ENCODE peak calls at places on chromosomes 2 and 18, in seven cellular contexts. S is AML-193; R is NCI-H1105 treated with DMSO at 0.1 percent for 48 hours; N is naive thymus-derived CD4-positive, alpha-beta T cell; O is iris pigment epithelial cell; L is EH; E is LHCN-M2. V is an unnamed sample.

GRCh38 chr2:219722276-219722883 is 95.0 kb downstream of the SLC4A3 start:
- DNase-seq in S (no peak), R (no peak), N (no peak), O (peak), L (peak), E (peak), V (no peak)

GRCh38 chr2:46097714-46098480 is 199.3 kb upstream of the EPAS1 start:
- DNase-seq in S (no peak), R (peak), N (no peak), O (peak), L (peak), E (peak), V (peak)

GRCh38 chr18:24270937-24271380 is 126.7 kb downstream of the OSBPL1A start:
- DNase-seq in S (no peak), R (no peak), N (no peak), O (peak), L (peak), E (peak), V (peak)

GRCh38 chr2:19048593-19049264 is 309.7 kb downstream of the OSR1 start:
- DNase-seq in S (no peak), R (peak), N (no peak), O (peak), L (no peak), E (no peak), V (no peak)

GRCh38 chr2:109710505-109711229 is 83.4 kb upstream of the RGPD5 start:
- DNase-seq in S (no peak), R (no peak), N (no peak), O (no peak), L (no peak), E (no peak), V (no peak)

GRCh38 chr2:38740851-38741541 is 10.2 kb downstream of the SRSF7 start:
- DNase-seq in S (peak), R (peak), N (peak), O (peak), L (peak), E (peak), V (peak)

GRCh38 chr2:953975-954686 is 3.5 kb downstream of the SNTG2 start:
- DNase-seq in S (no peak), R (peak), N (no peak), O (no peak), L (peak), E (peak), V (peak)

GRCh38 chr2:177296047-177296446 is 31.5 kb upstream of the NFE2L2 start:
- DNase-seq in S (peak), R (peak), N (peak), O (no peak), L (peak), E (peak), V (peak)

GRCh38 chr2:24297663-24298062 is 62.7 kb downstream of the ITSN2 start:
- DNase-seq in S (no peak), R (no peak), N (no peak), O (no peak), L (no peak), E (no peak), V (no peak)

GRCh38 chr2:10534514-10535250 is 86.6 kb upstream of the ODC1 start:
- DNase-seq in S (no peak), R (no peak), N (no peak), O (peak), L (peak), E (no peak), V (no peak)

GRCh38 chr2:38239452-38239851 is 137.6 kb downstream of the ATL2 start:
- DNase-seq in S (no peak), R (no peak), N (no peak), O (no peak), L (peak), E (no peak), V (no peak)

GRCh38 chr2:230925443-230925878 is 419 bp upstream of the GPR55 start:
- DNase-seq in S (no peak), R (no peak), N (no peak), O (no peak), L (no peak), E (no peak), V (no peak)

GRCh38 chr2:73107211-73107926 is 5.4 kb downstream of the RAB11FIP5 start:
- DNase-seq in S (peak), R (no peak), N (no peak), O (no peak), L (peak), E (peak), V (peak)

GRCh38 chr18:5546660-5547059 is 2.9 kb upstream of the EPB41L3 start:
- DNase-seq in S (peak), R (peak), N (peak), O (peak), L (peak), E (no peak), V (peak)

GRCh38 chr2:190533175-190533967 is 1.2 kb downstream of the NEMP2 start:
- DNase-seq in S (peak), R (no peak), N (no peak), O (no peak), L (peak), E (peak), V (peak)

GRCh38 chr18:23871410-23871809 is 143.1 kb upstream of the TTC39C start:
- DNase-seq in S (no peak), R (peak), N (peak), O (no peak), L (no peak), E (peak), V (no peak)

GRCh38 chr18:58169472-58169871 is 125.4 kb downstream of the NEDD4L start:
- DNase-seq in S (no peak), R (no peak), N (no peak), O (no peak), L (no peak), E (no peak), V (no peak)

GRCh38 chr2:237022533-237022932 is 63.2 kb upstream of the COPS8 start:
- DNase-seq in S (no peak), R (no peak), N (no peak), O (no peak), L (no peak), E (no peak), V (no peak)

GRCh38 chr2:26172866-26173595 is at the start of gene GAREM2:
- DNase-seq in S (no peak), R (no peak), N (no peak), O (no peak), L (no peak), E (no peak), V (peak)

GRCh38 chr18:79584491-79585394 is 94.9 kb upstream of the CTDP1 start:
- DNase-seq in S (no peak), R (no peak), N (no peak), O (no peak), L (no peak), E (no peak), V (no peak)

GRCh38 chr2:207503234-207503633 is 26.5 kb upstream of the CREB1 start:
- DNase-seq in S (no peak), R (no peak), N (no peak), O (peak), L (peak), E (peak), V (no peak)

GRCh38 chr2:40451926-40452605 is at the start of gene SLC8A1:
- DNase-seq in S (no peak), R (peak), N (no peak), O (peak), L (peak), E (peak), V (peak)

GRCh38 chr2:62785810-62786593 is 80.5 kb downstream of the EHBP1 start:
- DNase-seq in S (peak), R (no peak), N (no peak), O (peak), L (peak), E (peak), V (peak)